ENCODE peak calls at places on chromosomes 11 and 22, in four cellular contexts. Q is fibroblast of the conjunctiva; P is stimulated activated CD8-positive, alpha-beta memory T cell treated with anti-CD3 and anti-CD28 coated beads, Interleukin-7, amount 100 ng/mL, for 1 hour; U is mesenteric fat pad. D is an unnamed sample.

GRCh38 chr11:1310772-1311468 is 1.5 kb upstream of the TOLLIP start:
- DNase-seq in P (no peak), U (no peak), Q (no peak), D (no peak)

GRCh38 chr11:134045799-134046635 is 22.9 kb upstream of the JAM3 start:
- DNase-seq in Q (no peak), P (no peak), U (no peak), D (no peak)

GRCh38 chr22:17562906-17563870 is at the start of gene SLC25A18:
- DNase-seq in Q (no peak), U (no peak), P (no peak), D (no peak)

GRCh38 chr11:107785401-107785800 is 73.2 kb downstream of the SLC35F2 start:
- DNase-seq in Q (no peak), U (no peak), P (no peak), D (no peak)

GRCh38 chr11:96614846-96615245 is 225.0 kb downstream of the JRKL start:
- DNase-seq in U (no peak), P (no peak), Q (no peak), D (no peak)

GRCh38 chr22:20956258-20957117 is 10.6 kb upstream of the AIFM3 start:
- DNase-seq in P (no peak), Q (no peak), U (no peak), D (no peak)

GRCh38 chr11:66820381-66820780 is 22.9 kb upstream of the RCE1 start:
- DNase-seq in Q (no peak), P (no peak), U (no peak), D (no peak)

GRCh38 chr11:112255075-112255739 is 5.5 kb downstream of the PLET1 start:
- DNase-seq in Q (peak; percentile 23), U (no peak), P (no peak), D (no peak)

GRCh38 chr11:66835762-66836405 is 7.4 kb upstream of the RCE1 start:
- DNase-seq in Q (peak; percentile 71), U (no peak), P (no peak), D (no peak)

GRCh38 chr11:12680246-12680939 is 6.2 kb downstream of the TEAD1 start:
- DNase-seq in Q (peak; percentile 82), U (no peak), P (no peak), D (no peak)

GRCh38 chr22:33853200-33854097 is 66.8 kb downstream of the LARGE1 start:
- DNase-seq in Q (peak; percentile 13), P (no peak), U (no peak), D (peak; percentile 50)

GRCh38 chr22:30969532-30970355 is 679 bp downstream of the TUG1 start:
- DNase-seq in Q (peak; percentile 10), P (peak; percentile 2), U (no peak), D (no peak)

GRCh38 chr22:23787910-23788309 is 1.1 kb downstream of the SMARCB1 start:
- DNase-seq in U (no peak), Q (no peak), P (no peak), D (no peak)

GRCh38 chr11:45264839-45265515 is 21.2 kb downstream of the SYT13 start:
- DNase-seq in P (no peak), U (no peak), Q (peak; percentile 50), D (peak; percentile 76)

GRCh38 chr22:20155330-20156041 is 4.6 kb upstream of the CCDC188 start:
- DNase-seq in U (no peak), Q (peak; percentile 54), P (no peak), D (peak; percentile 81)

GRCh38 chr11:66082936-66083698 is 13.0 kb downstream of the PACS1 start:
- DNase-seq in P (no peak), U (no peak), Q (no peak), D (no peak)

GRCh38 chr11:117932426-117932825 is 3.2 kb upstream of the TMPRSS13 start:
- DNase-seq in P (no peak), Q (no peak), U (peak; percentile 69), D (no peak)

GRCh38 chr22:38135133-38135706 is 24.7 kb upstream of the BAIAP2L2 start:
- DNase-seq in Q (peak; percentile 55), P (no peak), U (no peak), D (peak; percentile 65)

GRCh38 chr22:19805821-19806212 is 45.2 kb downstream of the TBX1 start:
- DNase-seq in P (no peak), U (no peak), Q (no peak), D (peak; percentile 34)

GRCh38 chr11:69949327-69949726 is 128.8 kb upstream of the ANO1 start:
- DNase-seq in Q (no peak), U (no peak), P (no peak), D (peak; percentile 93)

GRCh38 chr11:8233691-8234424 is 29.8 kb downstream of the LMO1 start:
- DNase-seq in U (no peak), Q (no peak), P (no peak), D (peak; percentile 95)

GRCh38 chr11:127108838-127109237 is 108.3 kb upstream of the KIRREL3 start:
- DNase-seq in U (no peak), P (no peak), Q (no peak), D (no peak)

GRCh38 chr11:27649800-27650199 is 50.5 kb downstream of the BDNF start:
- DNase-seq in U (no peak), P (no peak), Q (no peak), D (no peak)

GRCh38 chr11:103420593-103420992 is 311.4 kb downstream of the DYNC2H1 start:
- DNase-seq in P (no peak), Q (no peak), U (no peak), D (no peak)

GRCh38 chr11:23311986-23312940 is 452.0 kb upstream of the CCDC179 start:
- DNase-seq in Q (no peak), P (no peak), U (no peak), D (no peak)

GRCh38 chr22:17917490-17917983 is 106.8 kb downstream of the MICAL3 start:
- DNase-seq in P (no peak), Q (no peak), U (peak; percentile 83), D (no peak)